ENCODE peak calls at places on chromosomes 13 and 19, in ten cellular contexts. L, W, A, I, S, F, K, Q, X and P are unnamed samples.
A peak's percentile ranks its signal among the peaks of the same experiment; 100 is the strongest.

GRCh38 chr19:33574824-33575223 is 46.9 kb upstream of the CHST8 start:
- DNase-seq in L (no peak), W (no peak), A (no peak), I (no peak), S (no peak), F (no peak), K (no peak), Q (no peak), X (no peak), P (no peak)

GRCh38 chr19:52198678-52199077 is 8.8 kb downstream of the PPP2R1A start:
- DNase-seq in L (no peak), W (no peak), A (peak; percentile 38), I (no peak), S (no peak), F (no peak), K (no peak), Q (no peak), X (no peak), P (no peak)

GRCh38 chr19:47309038-47309437 is 623 bp upstream of the C5AR1 start:
- DNase-seq in L (no peak), W (peak; percentile 57), A (peak; percentile 56), I (peak; percentile 83), S (no peak), F (no peak), K (no peak), Q (no peak), X (no peak), P (no peak)

GRCh38 chr19:47027586-47028371 is 8.1 kb downstream of the NPAS1 start:
- DNase-seq in L (no peak), W (no peak), A (no peak), I (no peak), S (no peak), F (no peak), K (no peak), Q (no peak), X (no peak), P (no peak)

GRCh38 chr13:107203146-107203847 is 635.4 kb upstream of the ARGLU1 start:
- DNase-seq in L (no peak), W (peak; percentile 4), A (peak; percentile 11), I (no peak), S (no peak), F (no peak), K (peak; percentile 13), Q (no peak), X (peak; percentile 24), P (no peak)

GRCh38 chr13:103277959-103278673 is 211.9 kb upstream of the SLC10A2 start:
- DNase-seq in L (no peak), W (no peak), A (no peak), I (no peak), S (no peak), F (no peak), K (peak; percentile 27), Q (no peak), X (no peak), P (no peak)

GRCh38 chr13:27097691-27098090 is 73.9 kb downstream of the USP12 start:
- DNase-seq in L (no peak), W (no peak), A (no peak), I (no peak), S (no peak), F (no peak), K (no peak), Q (no peak), X (no peak), P (no peak)

GRCh38 chr19:47765522-47766358 is 12.8 kb upstream of the SELENOW start:
- DNase-seq in L (peak; percentile 39), W (peak; percentile 70), A (peak; percentile 65), I (peak; percentile 79), S (peak; percentile 70), F (no peak), K (peak; percentile 43), Q (peak; percentile 50), X (no peak), P (no peak)

GRCh38 chr13:112931028-112931934 is 37.7 kb upstream of the MCF2L start:
- DNase-seq in L (peak; percentile 77), W (peak; percentile 86), A (peak; percentile 80), I (no peak), S (no peak), F (no peak), K (peak; percentile 79), Q (no peak), X (no peak), P (peak; percentile 46)

GRCh38 chr13:22232186-22232585 is 561.3 kb downstream of the FGF9 start:
- DNase-seq in L (peak; percentile 28), W (no peak), A (no peak), I (no peak), S (no peak), F (no peak), K (no peak), Q (no peak), X (no peak), P (no peak)

GRCh38 chr19:43527860-43528622 is 1.0 kb upstream of the ETHE1 start:
- DNase-seq in L (no peak), W (no peak), A (peak; percentile 34), I (peak; percentile 69), S (no peak), F (no peak), K (peak; percentile 71), Q (peak; percentile 54), X (no peak), P (no peak)

GRCh38 chr13:36709136-36709895 is 35.5 kb downstream of the SERTM1 start:
- DNase-seq in L (no peak), W (no peak), A (no peak), I (no peak), S (no peak), F (no peak), K (no peak), Q (no peak), X (no peak), P (no peak)

GRCh38 chr19:5934002-5934401 is 19.9 kb downstream of the CAPS start:
- DNase-seq in L (no peak), W (no peak), A (peak; percentile 18), I (no peak), S (no peak), F (no peak), K (no peak), Q (no peak), X (no peak), P (no peak)

GRCh38 chr13:49020940-49021548 is 45.3 kb downstream of the FNDC3A start:
- DNase-seq in L (no peak), W (no peak), A (peak; percentile 69), I (no peak), S (no peak), F (no peak), K (no peak), Q (no peak), X (no peak), P (no peak)

GRCh38 chr13:114011226-114011625 is 37.4 kb upstream of the C13orf46 start:
- DNase-seq in L (no peak), W (no peak), A (no peak), I (no peak), S (no peak), F (no peak), K (no peak), Q (no peak), X (no peak), P (no peak)

GRCh38 chr19:6528544-6529121 is 2.2 kb upstream of the TNFSF9 start:
- DNase-seq in L (no peak), W (no peak), A (peak; percentile 16), I (peak; percentile 80), S (peak; percentile 85), F (peak; percentile 51), K (peak; percentile 55), Q (peak; percentile 44), X (no peak), P (no peak)

GRCh38 chr19:13143135-13143534 is 7.0 kb downstream of the STX10 start:
- DNase-seq in L (no peak), W (no peak), A (peak; percentile 88), I (no peak), S (no peak), F (no peak), K (no peak), Q (no peak), X (no peak), P (no peak)

GRCh38 chr19:46221981-46222610 is 7.4 kb upstream of the IGFL1 start:
- DNase-seq in L (no peak), W (peak; percentile 91), A (peak; percentile 84), I (peak; percentile 82), S (no peak), F (peak; percentile 82), K (peak; percentile 85), Q (no peak), X (no peak), P (no peak)